ENCODE peak calls at places on chromosomes 11 and 22, in seven cellular contexts. E, R, S, J, X, I and M are unnamed samples.

GRCh38 chr11:120209750-120210650 is 832 bp upstream of the OAF start:
- DNase-seq in R (no peak), J (no peak), E (no peak), X (no peak), S (no peak), I (peak; percentile 44), M (no peak)

GRCh38 chr11:124725719-124726105 is 14.0 kb upstream of the NRGN start:
- DNase-seq in X (no peak), S (no peak), I (peak; percentile 38), R (no peak), J (peak; percentile 29), E (no peak), M (no peak)

GRCh38 chr22:32080904-32081303 is 37.8 kb downstream of the SLC5A1 start:
- DNase-seq in S (peak; percentile 22), R (no peak), X (peak; percentile 64), E (no peak), J (peak; percentile 2), I (peak; percentile 68), M (peak; percentile 57)

GRCh38 chr11:131696584-131697120 is 326.2 kb downstream of the NTM start:
- DNase-seq in R (no peak), S (no peak), E (no peak), J (no peak), X (no peak), I (no peak), M (peak; percentile 76)

GRCh38 chr11:1271002-1271401 is 38.4 kb downstream of the TOLLIP start:
- DNase-seq in E (no peak), R (no peak), J (no peak), S (no peak), X (no peak), I (no peak), M (no peak)

GRCh38 chr22:38049812-38050619 is 7.2 kb upstream of the PICK1 start:
- DNase-seq in R (no peak), J (peak; percentile 74), I (no peak), S (no peak), E (no peak), X (no peak), M (no peak)

GRCh38 chr11:859394-860131 is 16.9 kb downstream of the TSPAN4 start:
- DNase-seq in I (peak; percentile 91), S (no peak), X (peak; percentile 63), E (no peak), J (peak; percentile 87), R (no peak), M (peak; percentile 93)

GRCh38 chr11:17921620-17922473 is 91.0 kb downstream of the SERGEF start:
- DNase-seq in X (no peak), S (no peak), J (no peak), I (peak; percentile 44), R (peak; percentile 13), E (no peak), M (no peak)

GRCh38 chr22:23210428-23211170 is 30.3 kb downstream of the BCR start:
- DNase-seq in J (no peak), R (no peak), E (no peak), X (no peak), I (no peak), S (no peak), M (no peak)

GRCh38 chr11:11706022-11706421 is 84.2 kb upstream of the GALNT18 start:
- DNase-seq in E (no peak), S (no peak), X (peak; percentile 53), R (no peak), J (no peak), I (no peak), M (no peak)

GRCh38 chr11:22671751-22672150 is 5.3 kb downstream of the GAS2 start:
- DNase-seq in E (no peak), S (no peak), J (no peak), X (no peak), I (no peak), R (no peak), M (no peak)

GRCh38 chr22:31857247-31857646 is 87.1 kb upstream of the YWHAH start:
- DNase-seq in J (peak; percentile 70), E (no peak), S (no peak), X (no peak), R (no peak), I (no peak), M (peak; percentile 89)

GRCh38 chr11:19872526-19873135 is 160.0 kb downstream of the NAV2 start:
- DNase-seq in E (no peak), X (no peak), R (no peak), S (no peak), J (no peak), I (no peak), M (peak; percentile 79)